ENCODE peak calls at places on chromosomes 2 and 18, in four cellular contexts. S, C, N and L are unnamed samples.

GRCh38 chr2:225670111-225670974 is 270.8 kb downstream of the NYAP2 start:
- DNase-seq in S (no peak), C (peak), N (no peak), L (no peak)

GRCh38 chr2:235860111-235860510 is 308.1 kb downstream of the GBX2 start:
- DNase-seq in S (no peak), C (peak), N (no peak), L (no peak)

GRCh38 chr18:75261430-75262223 is 51.0 kb downstream of the TSHZ1 start:
- DNase-seq in S (no peak), C (no peak), N (no peak), L (no peak)

GRCh38 chr2:30915485-30915884 is 108.2 kb upstream of the CAPN13 start:
- DNase-seq in S (no peak), C (no peak), N (no peak), L (peak)

GRCh38 chr2:226760412-226761194 is 39.0 kb downstream of the IRS1 start:
- DNase-seq in S (no peak), C (peak), N (peak), L (no peak)

GRCh38 chr2:143205106-143205764 is 76.0 kb downstream of the ARHGAP15 start:
- DNase-seq in S (no peak), C (peak), N (no peak), L (no peak)

GRCh38 chr2:193428336-193428818 is 1233.6 kb upstream of the TMEFF2 start:
- DNase-seq in S (no peak), C (no peak), N (no peak), L (no peak)

GRCh38 chr2:219274392-219274921 is 4.7 kb upstream of the DNAJB2 start:
- DNase-seq in S (no peak), C (peak), N (peak), L (no peak)

GRCh38 chr2:49288113-49288710 is 133.9 kb upstream of the FSHR start:
- DNase-seq in S (no peak), C (no peak), N (no peak), L (no peak)

GRCh38 chr2:20422679-20423271 is 24.1 kb upstream of the RHOB start:
- DNase-seq in S (no peak), C (peak), N (peak), L (no peak)

GRCh38 chr18:26453370-26454030 is 94.9 kb downstream of the KCTD1 start:
- DNase-seq in S (no peak), C (no peak), N (no peak), L (no peak)

GRCh38 chr2:55810621-55811020 is 113.0 kb downstream of the EFEMP1 start:
- DNase-seq in S (no peak), C (peak), N (no peak), L (no peak)

GRCh38 chr2:9824956-9825720 is 18.1 kb upstream of the TAF1B start:
- DNase-seq in S (no peak), C (peak), N (no peak), L (no peak)

GRCh38 chr2:233074106-233074505 is 14.0 kb downstream of the INPP5D start:
- DNase-seq in S (no peak), C (no peak), N (no peak), L (no peak)

GRCh38 chr2:219537657-219538487 is 5.7 kb downstream of the CHPF start:
- DNase-seq in S (peak), C (no peak), N (no peak), L (no peak)

GRCh38 chr2:163670929-163671328 is 64.9 kb downstream of the FIGN start:
- DNase-seq in S (no peak), C (no peak), N (no peak), L (no peak)

GRCh38 chr2:127154985-127155650 is 48.2 kb upstream of the BIN1 start:
- DNase-seq in S (no peak), C (peak), N (no peak), L (no peak)

GRCh38 chr2:99190548-99190947 is 9.6 kb downstream of the MRPL30 start:
- DNase-seq in S (no peak), C (no peak), N (no peak), L (no peak)

GRCh38 chr2:217332866-217333265 is 473.0 kb upstream of the TNP1 start:
- DNase-seq in S (no peak), C (no peak), N (no peak), L (no peak)

GRCh38 chr2:136235451-136236418 is 117.8 kb upstream of the CXCR4 start:
- DNase-seq in S (no peak), C (peak), N (no peak), L (no peak)